ENCODE peak calls at places on chromosome 1, in six cellular contexts. X is body of pancreas; S is posterior cingulate gyrus; F is activated CD4-positive, alpha-beta memory T cell treated with anti-CD3 and anti-CD28 coated beads for 36 hours; P is WTC11; V is CD4-positive, alpha-beta T cell. K is an unnamed sample.

GRCh38 chr1:38881487-38881886 is at the start of gene GJA9:
- DNase-seq in X (no peak), S (no peak), F (no peak), P (no peak), V (no peak), K (no peak)

GRCh38 chr1:76572229-76572628 is 295.1 kb upstream of the ST6GALNAC5 start:
- DNase-seq in X (no peak), S (no peak), F (no peak), P (no peak), V (no peak), K (no peak)

GRCh38 chr1:194295690-194296089 is 1109.3 kb upstream of the B3GALT2 start:
- DNase-seq in X (peak), S (no peak), F (no peak), P (no peak), V (no peak), K (peak)

GRCh38 chr1:49102752-49103151 is 326.1 kb upstream of the BEND5 start:
- DNase-seq in X (no peak), S (no peak), F (no peak), P (no peak), V (no peak), K (no peak)

GRCh38 chr1:235575597-235575996 is 71.3 kb upstream of the B3GALNT2 start:
- DNase-seq in X (no peak), S (no peak), F (no peak), P (no peak), V (no peak), K (no peak)

GRCh38 chr1:15525043-15525958 is 1.3 kb upstream of the CASP9 start:
- DNase-seq in X (no peak), S (no peak), F (peak), P (peak), V (no peak), K (peak)

GRCh38 chr1:161069731-161070270 is at the start of gene ARHGAP30:
- DNase-seq in X (no peak), S (peak), F (peak), P (no peak), V (peak), K (peak)

GRCh38 chr1:22573237-22573636 is 9.9 kb downstream of the EPHA8 start:
- DNase-seq in X (no peak), S (no peak), F (no peak), P (no peak), V (no peak), K (no peak)

GRCh38 chr1:81920245-81920740 is 119.6 kb downstream of the ADGRL2 start:
- DNase-seq in X (peak), S (no peak), F (no peak), P (peak), V (no peak), K (peak)

K was measured in endodermal cell.